ENCODE peak calls at places on chromosome 17, in ten cellular contexts. B is NCI-H446 treated with DMSO at 0.1 percent for 48 hours; F is renal cortical epithelial cell; Q is NCI-H1092; C is NCI-H2081; H is activated gamma-delta T cell treated with anti-CD3 and anti-CD28 coated beads, Interleukin-2, amount 50 U/mL, for 16 hours; Y is cerebellum; S is HuH-7; W is psoas muscle; T is foreskin fibroblast. D is an unnamed sample.

GRCh38 chr17:59388070-59388556 is 56.7 kb downstream of the YPEL2 start:
- DNase-seq in B (no peak), F (peak), Q (no peak), C (no peak), H (no peak), Y (peak), S (no peak), W (no peak), T (no peak), D (no peak)

GRCh38 chr17:7136266-7136877 is 21.8 kb upstream of the ASGR2 start:
- DNase-seq in B (no peak), F (peak), Q (peak), C (peak), H (peak), Y (peak), S (no peak), W (peak), T (peak), D (peak)

GRCh38 chr17:7930841-7931631 is 710 bp downstream of the TRAPPC1 start:
- DNase-seq in B (no peak), F (no peak), Q (no peak), C (no peak), H (no peak), Y (no peak), S (no peak), W (no peak), T (no peak), D (no peak)

GRCh38 chr17:68973098-68973929 is 18.1 kb upstream of the ABCA8 start:
- DNase-seq in B (no peak), F (peak), Q (no peak), C (no peak), H (no peak), Y (no peak), S (no peak), W (no peak), T (no peak), D (no peak)

GRCh38 chr17:83181991-83182619 is 102.7 kb downstream of the METRNL start:
- DNase-seq in B (no peak), F (no peak), Q (no peak), C (no peak), H (no peak), Y (no peak), S (no peak), W (no peak), T (no peak), D (no peak)

GRCh38 chr17:49994085-49995054 is 654 bp downstream of the DLX3 start:
- DNase-seq in B (no peak), F (no peak), Q (no peak), C (no peak), H (no peak), Y (no peak), S (peak), W (no peak), T (no peak), D (no peak)

GRCh38 chr17:2051388-2052237 is 3.3 kb upstream of the HIC1 start:
- DNase-seq in B (no peak), F (no peak), Q (no peak), C (no peak), H (no peak), Y (no peak), S (no peak), W (peak), T (no peak), D (peak)

GRCh38 chr17:73802871-73803270 is 158.6 kb upstream of the SDK2 start:
- DNase-seq in B (no peak), F (no peak), Q (no peak), C (no peak), H (no peak), Y (no peak), S (no peak), W (no peak), T (no peak), D (no peak)

GRCh38 chr17:81481011-81481799 is 31.4 kb downstream of the ACTG1 start:
- DNase-seq in B (peak), F (no peak), Q (peak), C (peak), H (peak), Y (peak), S (peak), W (peak), T (peak), D (peak)

GRCh38 chr17:973053-973452 is 6.5 kb downstream of the NXN start:
- DNase-seq in B (no peak), F (no peak), Q (no peak), C (no peak), H (no peak), Y (no peak), S (no peak), W (no peak), T (no peak), D (no peak)

GRCh38 chr17:57940653-57941329 is 14.4 kb downstream of the CUEDC1 start:
- DNase-seq in B (peak), F (peak), Q (no peak), C (no peak), H (no peak), Y (peak), S (no peak), W (peak), T (no peak), D (no peak)

GRCh38 chr17:60155815-60156214 is 6.0 kb downstream of the CA4 start:
- DNase-seq in B (no peak), F (no peak), Q (no peak), C (no peak), H (no peak), Y (no peak), S (no peak), W (no peak), T (no peak), D (no peak)

GRCh38 chr17:17815062-17815406 is 21.8 kb downstream of the SREBF1 start:
- DNase-seq in B (no peak), F (no peak), Q (no peak), C (no peak), H (no peak), Y (no peak), S (no peak), W (no peak), T (no peak), D (no peak)

GRCh38 chr17:43176119-43176570 is 5.1 kb downstream of the NBR1 start:
- DNase-seq in B (no peak), F (peak), Q (no peak), C (no peak), H (no peak), Y (no peak), S (no peak), W (no peak), T (no peak), D (no peak)

GRCh38 chr17:72666519-72666874 is 426.0 kb downstream of the SLC39A11 start:
- DNase-seq in B (no peak), F (no peak), Q (no peak), C (no peak), H (no peak), Y (no peak), S (no peak), W (no peak), T (peak), D (peak)

GRCh38 chr17:36743130-36743529 is 141.7 kb downstream of the MRM1 start:
- DNase-seq in B (no peak), F (peak), Q (no peak), C (no peak), H (no peak), Y (no peak), S (no peak), W (no peak), T (no peak), D (no peak)

GRCh38 chr17:42281571-42282096 is 5.4 kb upstream of the STAT5B start:
- DNase-seq in B (no peak), F (no peak), Q (peak), C (peak), H (no peak), Y (peak), S (no peak), W (no peak), T (no peak), D (no peak)

GRCh38 chr17:48045270-48046001 is 2.7 kb upstream of the NFE2L1 start:
- DNase-seq in B (no peak), F (no peak), Q (no peak), C (no peak), H (no peak), Y (no peak), S (no peak), W (no peak), T (no peak), D (no peak)

GRCh38 chr17:73099504-73099903 is 7.0 kb upstream of the SLC39A11 start:
- DNase-seq in B (no peak), F (no peak), Q (no peak), C (peak), H (no peak), Y (peak), S (no peak), W (no peak), T (no peak), D (no peak)

GRCh38 chr17:76382305-76382802 is 2.1 kb upstream of the SPHK1 start:
- DNase-seq in B (no peak), F (no peak), Q (no peak), C (no peak), H (no peak), Y (no peak), S (peak), W (peak), T (peak), D (peak)

GRCh38 chr17:231191-231965 is 49.9 kb upstream of the DOC2B start:
- DNase-seq in B (no peak), F (no peak), Q (no peak), C (no peak), H (no peak), Y (no peak), S (no peak), W (no peak), T (no peak), D (peak)

GRCh38 chr17:43665038-43665386 is 3.3 kb upstream of the MEOX1 start:
- DNase-seq in B (no peak), F (no peak), Q (no peak), C (no peak), H (no peak), Y (no peak), S (peak), W (peak), T (no peak), D (no peak)

GRCh38 chr17:53462393-53462811 is 360.3 kb upstream of the KIF2B start:
- DNase-seq in B (no peak), F (peak), Q (no peak), C (no peak), H (no peak), Y (no peak), S (no peak), W (no peak), T (no peak), D (no peak)

GRCh38 chr17:75011788-75012319 is 616 bp upstream of the MRPL58 start:
- DNase-seq in B (peak), F (no peak), Q (no peak), C (peak), H (no peak), Y (peak), S (no peak), W (peak), T (peak), D (no peak)

GRCh38 chr17:35291802-35292201 is 48.9 kb downstream of the SLFN5 start:
- DNase-seq in B (no peak), F (no peak), Q (no peak), C (no peak), H (no peak), Y (no peak), S (no peak), W (no peak), T (peak), D (no peak)

GRCh38 chr17:14922421-14922820 is 342.7 kb downstream of the PMP22 start:
- DNase-seq in B (no peak), F (no peak), Q (no peak), C (no peak), H (no peak), Y (no peak), S (no peak), W (no peak), T (no peak), D (no peak)

GRCh38 chr17:68133370-68134045 is 98.0 kb downstream of the KPNA2 start:
- DNase-seq in B (no peak), F (no peak), Q (no peak), C (no peak), H (no peak), Y (peak), S (peak), W (no peak), T (no peak), D (no peak)

GRCh38 chr17:4006745-4007211 is 42.5 kb upstream of the ATP2A3 start:
- DNase-seq in B (no peak), F (no peak), Q (no peak), C (no peak), H (no peak), Y (no peak), S (no peak), W (no peak), T (no peak), D (no peak)

GRCh38 chr17:46770818-46771600 is 47.5 kb downstream of the WNT3 start:
- DNase-seq in B (no peak), F (no peak), Q (no peak), C (no peak), H (no peak), Y (peak), S (peak), W (peak), T (peak), D (peak)

GRCh38 chr17:41474863-41475262 is 6.1 kb downstream of the KRT35 start:
- DNase-seq in B (no peak), F (no peak), Q (no peak), C (no peak), H (no peak), Y (no peak), S (no peak), W (no peak), T (no peak), D (no peak)